ENCODE peak calls at places on chromosomes 1 and 21, in seven cellular contexts. One of them, this sample, is unnamed.

GRCh38 chr1:246592695-246593094 is 26.4 kb downstream of the CNST start:
- DNase-seq in GM12865: no peak
- DNase-seq in dermis blood vessel endothelial cell: no peak
- DNase-seq in B cell: no peak
- DNase-seq in myocyte: peak; percentile 71
- DNase-seq in AG04450: peak; percentile 88
- DNase-seq in effector CD4-positive, alpha-beta T cell: no peak
- DNase-seq in this sample: no peak

GRCh38 chr1:58727363-58727762 is 27.5 kb upstream of the MYSM1 start:
- DNase-seq in GM12865: no peak
- DNase-seq in dermis blood vessel endothelial cell: peak; percentile 96
- DNase-seq in B cell: no peak
- DNase-seq in myocyte: peak; percentile 47
- DNase-seq in AG04450: peak; percentile 45
- DNase-seq in effector CD4-positive, alpha-beta T cell: no peak
- DNase-seq in this sample: peak; percentile 88

GRCh38 chr21:25700741-25701140 is 34.0 kb downstream of the ATP5PF start:
- DNase-seq in GM12865: no peak
- DNase-seq in dermis blood vessel endothelial cell: no peak
- DNase-seq in B cell: no peak
- DNase-seq in myocyte: peak; percentile 82
- DNase-seq in AG04450: no peak
- DNase-seq in effector CD4-positive, alpha-beta T cell: no peak
- DNase-seq in this sample: no peak

GRCh38 chr1:204224655-204225054 is 10.9 kb upstream of the GOLT1A start:
- DNase-seq in GM12865: no peak
- DNase-seq in dermis blood vessel endothelial cell: no peak
- DNase-seq in B cell: no peak
- DNase-seq in myocyte: no peak
- DNase-seq in AG04450: no peak
- DNase-seq in effector CD4-positive, alpha-beta T cell: no peak
- DNase-seq in this sample: no peak

GRCh38 chr1:150730130-150730721 is 9.5 kb upstream of the HORMAD1 start:
- DNase-seq in GM12865: no peak
- DNase-seq in dermis blood vessel endothelial cell: no peak
- DNase-seq in B cell: no peak
- DNase-seq in myocyte: no peak
- DNase-seq in AG04450: no peak
- DNase-seq in effector CD4-positive, alpha-beta T cell: no peak
- DNase-seq in this sample: peak; percentile 11

GRCh38 chr1:231162300-231162969 is 577 bp downstream of the TRIM67 start:
- DNase-seq in GM12865: no peak
- DNase-seq in dermis blood vessel endothelial cell: peak; percentile 52
- DNase-seq in B cell: peak; percentile 77
- DNase-seq in myocyte: no peak
- DNase-seq in AG04450: no peak
- DNase-seq in effector CD4-positive, alpha-beta T cell: no peak
- DNase-seq in this sample: peak; percentile 65

GRCh38 chr1:222852326-222852725 is 37.5 kb downstream of the DISP1 start:
- DNase-seq in GM12865: no peak
- DNase-seq in dermis blood vessel endothelial cell: no peak
- DNase-seq in B cell: no peak
- DNase-seq in myocyte: no peak
- DNase-seq in AG04450: no peak
- DNase-seq in effector CD4-positive, alpha-beta T cell: no peak
- DNase-seq in this sample: no peak

GRCh38 chr1:166869318-166870099 is 6.6 kb downstream of the TADA1 start:
- DNase-seq in GM12865: peak; percentile 31
- DNase-seq in dermis blood vessel endothelial cell: no peak
- DNase-seq in B cell: no peak
- DNase-seq in myocyte: no peak
- DNase-seq in AG04450: no peak
- DNase-seq in effector CD4-positive, alpha-beta T cell: no peak
- DNase-seq in this sample: no peak

GRCh38 chr1:178688244-178688643 is 36.8 kb upstream of the RALGPS2 start:
- DNase-seq in GM12865: no peak
- DNase-seq in dermis blood vessel endothelial cell: no peak
- DNase-seq in B cell: no peak
- DNase-seq in myocyte: no peak
- DNase-seq in AG04450: no peak
- DNase-seq in effector CD4-positive, alpha-beta T cell: no peak
- DNase-seq in this sample: no peak

GRCh38 chr1:8552135-8552534 is 234.2 kb downstream of the SLC45A1 start:
- DNase-seq in GM12865: no peak
- DNase-seq in dermis blood vessel endothelial cell: no peak
- DNase-seq in B cell: no peak
- DNase-seq in myocyte: no peak
- DNase-seq in AG04450: no peak
- DNase-seq in effector CD4-positive, alpha-beta T cell: no peak
- DNase-seq in this sample: no peak

GRCh38 chr21:16573581-16573980 is 843.8 kb downstream of the USP25 start:
- DNase-seq in GM12865: no peak
- DNase-seq in dermis blood vessel endothelial cell: peak; percentile 75
- DNase-seq in B cell: no peak
- DNase-seq in myocyte: peak; percentile 48
- DNase-seq in AG04450: peak; percentile 42
- DNase-seq in effector CD4-positive, alpha-beta T cell: no peak
- DNase-seq in this sample: no peak

GRCh38 chr1:33606272-33606671 is 133.8 kb downstream of the ZSCAN20 start:
- DNase-seq in GM12865: no peak
- DNase-seq in dermis blood vessel endothelial cell: no peak
- DNase-seq in B cell: no peak
- DNase-seq in myocyte: no peak
- DNase-seq in AG04450: no peak
- DNase-seq in effector CD4-positive, alpha-beta T cell: no peak
- DNase-seq in this sample: no peak

GRCh38 chr1:100708476-100709062 is 11.0 kb upstream of the VCAM1 start:
- DNase-seq in GM12865: no peak
- DNase-seq in dermis blood vessel endothelial cell: peak; percentile 88
- DNase-seq in B cell: no peak
- DNase-seq in myocyte: no peak
- DNase-seq in AG04450: no peak
- DNase-seq in effector CD4-positive, alpha-beta T cell: no peak
- DNase-seq in this sample: no peak

GRCh38 chr1:100323428-100324106 is 28.7 kb upstream of the CDC14A start:
- DNase-seq in GM12865: no peak
- DNase-seq in dermis blood vessel endothelial cell: no peak
- DNase-seq in B cell: no peak
- DNase-seq in myocyte: no peak
- DNase-seq in AG04450: no peak
- DNase-seq in effector CD4-positive, alpha-beta T cell: no peak
- DNase-seq in this sample: no peak

GRCh38 chr1:179083031-179083345 is 1.1 kb downstream of the TOR3A start:
- DNase-seq in GM12865: peak; percentile 72
- DNase-seq in dermis blood vessel endothelial cell: no peak
- DNase-seq in B cell: peak; percentile 43
- DNase-seq in myocyte: no peak
- DNase-seq in AG04450: no peak
- DNase-seq in effector CD4-positive, alpha-beta T cell: no peak
- DNase-seq in this sample: peak; percentile 59

GRCh38 chr1:117928881-117929339 is 511 bp downstream of the GDAP2 start:
- DNase-seq in GM12865: peak; percentile 65
- DNase-seq in dermis blood vessel endothelial cell: peak; percentile 78
- DNase-seq in B cell: no peak
- DNase-seq in myocyte: peak; percentile 76
- DNase-seq in AG04450: peak; percentile 13
- DNase-seq in effector CD4-positive, alpha-beta T cell: peak; percentile 42
- DNase-seq in this sample: peak; percentile 63

GRCh38 chr1:208709981-208710380 is 465.8 kb upstream of the PLXNA2 start:
- DNase-seq in GM12865: no peak
- DNase-seq in dermis blood vessel endothelial cell: no peak
- DNase-seq in B cell: no peak
- DNase-seq in myocyte: no peak
- DNase-seq in AG04450: no peak
- DNase-seq in effector CD4-positive, alpha-beta T cell: no peak
- DNase-seq in this sample: no peak

GRCh38 chr1:218384576-218384975 is 39.4 kb downstream of the TGFB2 start:
- DNase-seq in GM12865: no peak
- DNase-seq in dermis blood vessel endothelial cell: peak; percentile 70
- DNase-seq in B cell: no peak
- DNase-seq in myocyte: peak; percentile 93
- DNase-seq in AG04450: no peak
- DNase-seq in effector CD4-positive, alpha-beta T cell: no peak
- DNase-seq in this sample: peak; percentile 97

GRCh38 chr1:196152086-196152485 is 456.2 kb downstream of the KCNT2 start:
- DNase-seq in GM12865: peak; percentile 38
- DNase-seq in dermis blood vessel endothelial cell: no peak
- DNase-seq in B cell: no peak
- DNase-seq in myocyte: peak; percentile 2
- DNase-seq in AG04450: no peak
- DNase-seq in effector CD4-positive, alpha-beta T cell: no peak
- DNase-seq in this sample: peak; percentile 19

GRCh38 chr1:65527672-65528071 is 107.2 kb downstream of the LEPR start:
- DNase-seq in GM12865: no peak
- DNase-seq in dermis blood vessel endothelial cell: peak; percentile 45
- DNase-seq in B cell: no peak
- DNase-seq in myocyte: no peak
- DNase-seq in AG04450: no peak
- DNase-seq in effector CD4-positive, alpha-beta T cell: no peak
- DNase-seq in this sample: no peak

GRCh38 chr1:15985611-15986272 is 9.8 kb upstream of the ZBTB17 start:
- DNase-seq in GM12865: no peak
- DNase-seq in dermis blood vessel endothelial cell: peak; percentile 52
- DNase-seq in B cell: no peak
- DNase-seq in myocyte: no peak
- DNase-seq in AG04450: no peak
- DNase-seq in effector CD4-positive, alpha-beta T cell: no peak
- DNase-seq in this sample: no peak

GRCh38 chr1:107926436-107927080 is 38.4 kb downstream of the VAV3 start:
- DNase-seq in GM12865: peak; percentile 40
- DNase-seq in dermis blood vessel endothelial cell: no peak
- DNase-seq in B cell: no peak
- DNase-seq in myocyte: peak; percentile 57
- DNase-seq in AG04450: no peak
- DNase-seq in effector CD4-positive, alpha-beta T cell: no peak
- DNase-seq in this sample: peak; percentile 91

GRCh38 chr1:53073899-53074311 is 11.9 kb downstream of the PODN start:
- DNase-seq in GM12865: no peak
- DNase-seq in dermis blood vessel endothelial cell: no peak
- DNase-seq in B cell: no peak
- DNase-seq in myocyte: no peak
- DNase-seq in AG04450: no peak
- DNase-seq in effector CD4-positive, alpha-beta T cell: no peak
- DNase-seq in this sample: peak; percentile 30

GRCh38 chr1:235017719-235018118 is 110.9 kb downstream of the TOMM20 start:
- DNase-seq in GM12865: no peak
- DNase-seq in dermis blood vessel endothelial cell: no peak
- DNase-seq in B cell: no peak
- DNase-seq in myocyte: no peak
- DNase-seq in AG04450: no peak
- DNase-seq in effector CD4-positive, alpha-beta T cell: no peak
- DNase-seq in this sample: no peak

GRCh38 chr1:10378071-10378841 is 20.6 kb upstream of the PGD start:
- DNase-seq in GM12865: peak; percentile 9
- DNase-seq in dermis blood vessel endothelial cell: peak; percentile 89
- DNase-seq in B cell: no peak
- DNase-seq in myocyte: no peak
- DNase-seq in AG04450: peak; percentile 64
- DNase-seq in effector CD4-positive, alpha-beta T cell: no peak
- DNase-seq in this sample: no peak

GRCh38 chr1:154463512-154463990 is 38.5 kb upstream of the TDRD10 start:
- DNase-seq in GM12865: peak; percentile 51
- DNase-seq in dermis blood vessel endothelial cell: peak; percentile 39
- DNase-seq in B cell: no peak
- DNase-seq in myocyte: no peak
- DNase-seq in AG04450: no peak
- DNase-seq in effector CD4-positive, alpha-beta T cell: peak; percentile 53
- DNase-seq in this sample: no peak

GRCh38 chr1:236750928-236751327 is 44.2 kb upstream of the MTR start:
- DNase-seq in GM12865: no peak
- DNase-seq in dermis blood vessel endothelial cell: no peak
- DNase-seq in B cell: no peak
- DNase-seq in myocyte: no peak
- DNase-seq in AG04450: no peak
- DNase-seq in effector CD4-positive, alpha-beta T cell: no peak
- DNase-seq in this sample: no peak

GRCh38 chr1:95948023-95948422 is 714.0 kb downstream of the RWDD3 start:
- DNase-seq in GM12865: no peak
- DNase-seq in dermis blood vessel endothelial cell: no peak
- DNase-seq in B cell: no peak
- DNase-seq in myocyte: no peak
- DNase-seq in AG04450: no peak
- DNase-seq in effector CD4-positive, alpha-beta T cell: no peak
- DNase-seq in this sample: no peak

GRCh38 chr1:201791775-201792166 is 37.2 kb upstream of the IPO9 start:
- DNase-seq in GM12865: no peak
- DNase-seq in dermis blood vessel endothelial cell: peak; percentile 84
- DNase-seq in B cell: no peak
- DNase-seq in myocyte: peak; percentile 65
- DNase-seq in AG04450: no peak
- DNase-seq in effector CD4-positive, alpha-beta T cell: no peak
- DNase-seq in this sample: peak; percentile 97

GRCh38 chr1:199855580-199855979 is 171.9 kb upstream of the NR5A2 start:
- DNase-seq in GM12865: no peak
- DNase-seq in dermis blood vessel endothelial cell: peak; percentile 25
- DNase-seq in B cell: no peak
- DNase-seq in myocyte: peak; percentile 28
- DNase-seq in AG04450: peak; percentile 4
- DNase-seq in effector CD4-positive, alpha-beta T cell: no peak
- DNase-seq in this sample: no peak

GRCh38 chr1:40122865-40123264 is 25.8 kb upstream of the PPT1 start:
- DNase-seq in GM12865: no peak
- DNase-seq in dermis blood vessel endothelial cell: peak; percentile 27
- DNase-seq in B cell: no peak
- DNase-seq in myocyte: no peak
- DNase-seq in AG04450: no peak
- DNase-seq in effector CD4-positive, alpha-beta T cell: no peak
- DNase-seq in this sample: no peak

GRCh38 chr1:55276671-55277376 is 61.7 kb upstream of the USP24 start:
- DNase-seq in GM12865: no peak
- DNase-seq in dermis blood vessel endothelial cell: peak; percentile 40
- DNase-seq in B cell: no peak
- DNase-seq in myocyte: no peak
- DNase-seq in AG04450: no peak
- DNase-seq in effector CD4-positive, alpha-beta T cell: no peak
- DNase-seq in this sample: no peak

GRCh38 chr1:2617981-2618470 is 14.8 kb downstream of the MMEL1 start:
- DNase-seq in GM12865: no peak
- DNase-seq in dermis blood vessel endothelial cell: no peak
- DNase-seq in B cell: no peak
- DNase-seq in myocyte: no peak
- DNase-seq in AG04450: no peak
- DNase-seq in effector CD4-positive, alpha-beta T cell: no peak
- DNase-seq in this sample: no peak

GRCh38 chr1:7401814-7402547 is 369.1 kb upstream of the VAMP3 start:
- DNase-seq in GM12865: no peak
- DNase-seq in dermis blood vessel endothelial cell: peak; percentile 92
- DNase-seq in B cell: no peak
- DNase-seq in myocyte: peak; percentile 97
- DNase-seq in AG04450: peak; percentile 98
- DNase-seq in effector CD4-positive, alpha-beta T cell: no peak
- DNase-seq in this sample: peak; percentile 50

GRCh38 chr21:33473344-33473743 is 6.4 kb downstream of the TMEM50B start:
- DNase-seq in GM12865: no peak
- DNase-seq in dermis blood vessel endothelial cell: no peak
- DNase-seq in B cell: no peak
- DNase-seq in myocyte: no peak
- DNase-seq in AG04450: no peak
- DNase-seq in effector CD4-positive, alpha-beta T cell: no peak
- DNase-seq in this sample: no peak

This sample was measured in NCI-H69.